ENCODE peak calls at places on chromosome 3, in six cellular contexts. Z is glutamatergic neuron, S is breast epithelium, X is astrocyte of the spinal cord, I is upper lobe of right lung, W is endodermal cell. C is an unnamed sample.

GRCh38 chr3:72318504-72319201 is 529.6 kb downstream of the SHQ1 start:
- DNase-seq in Z (no peak), X (peak; percentile 53), W (no peak), I (no peak), S (peak; percentile 66), C (peak; percentile 32)

GRCh38 chr3:171457263-171458055 is 2.7 kb downstream of the TNIK start:
- DNase-seq in I (no peak), X (no peak), S (no peak), Z (no peak), W (peak; percentile 62), C (no peak)

GRCh38 chr3:11140054-11140712 is 14.1 kb upstream of the HRH1 start:
- DNase-seq in S (no peak), Z (no peak), W (no peak), I (no peak), X (peak; percentile 69), C (no peak)

GRCh38 chr3:117611242-117611641 is 901.7 kb downstream of the TUSC7 start:
- DNase-seq in X (no peak), Z (no peak), I (no peak), S (no peak), W (no peak), C (no peak)

GRCh38 chr3:174218011-174218410 is 641.1 kb upstream of the NAALADL2 start:
- DNase-seq in W (no peak), S (no peak), Z (no peak), X (peak; percentile 49), I (no peak), C (no peak)

GRCh38 chr3:12438318-12438717 is 46.0 kb upstream of the TSEN2 start:
- DNase-seq in I (no peak), S (no peak), W (peak; percentile 28), Z (no peak), X (no peak), C (no peak)

GRCh38 chr3:48845170-48845569 is 2.5 kb downstream of the PRKAR2A start:
- DNase-seq in W (no peak), Z (no peak), X (no peak), I (no peak), S (no peak), C (no peak)

GRCh38 chr3:25592510-25592968 is 72.2 kb downstream of the TOP2B start:
- DNase-seq in S (no peak), Z (no peak), W (peak; percentile 75), I (no peak), X (peak; percentile 85), C (peak; percentile 90)

GRCh38 chr3:101940521-101940992 is 91.2 kb downstream of the NFKBIZ start:
- DNase-seq in S (no peak), Z (peak; percentile 29), W (peak; percentile 59), I (peak; percentile 71), X (peak; percentile 98), C (peak; percentile 99)

GRCh38 chr3:60053518-60054265 is 1003.9 kb upstream of the CFAP20DC start:
- DNase-seq in X (peak; percentile 37), I (no peak), S (no peak), W (no peak), Z (no peak), C (peak; percentile 63)

GRCh38 chr3:98482717-98483482 is 14.6 kb upstream of the OR5K2 start:
- DNase-seq in W (no peak), X (no peak), S (no peak), Z (no peak), I (no peak), C (no peak)

GRCh38 chr3:184311633-184312032 is 2.8 kb upstream of the EIF4G1 start:
- DNase-seq in X (no peak), W (no peak), S (no peak), Z (no peak), I (no peak), C (no peak)

GRCh38 chr3:59908700-59909099 is 858.9 kb upstream of the CFAP20DC start:
- DNase-seq in Z (no peak), I (no peak), W (no peak), S (no peak), X (peak; percentile 1), C (no peak)

GRCh38 chr3:172520332-172520831 is 2.8 kb downstream of the TNFSF10 start:
- DNase-seq in W (no peak), I (no peak), Z (no peak), X (peak; percentile 92), S (no peak), C (peak; percentile 32)

GRCh38 chr3:20043398-20043797 is 3.2 kb downstream of the KAT2B start:
- DNase-seq in I (peak; percentile 86), X (no peak), W (no peak), Z (no peak), S (peak; percentile 75), C (peak; percentile 17)

GRCh38 chr3:71987089-71987735 is 202.3 kb upstream of the PROK2 start:
- DNase-seq in X (peak; percentile 18), S (no peak), Z (no peak), W (peak; percentile 70), I (no peak), C (peak; percentile 9)

GRCh38 chr3:178536271-178537079 is at the start of gene KCNMB2:
- DNase-seq in Z (peak; percentile 13), I (no peak), S (no peak), X (peak; percentile 24), W (peak; percentile 60), C (peak; percentile 11)

GRCh38 chr3:157436583-157437300 is at the start of gene PTX3:
- DNase-seq in Z (no peak), S (no peak), I (peak; percentile 70), X (peak; percentile 90), W (peak; percentile 57), C (peak; percentile 84)

GRCh38 chr3:159855599-159856495 is 132.8 kb upstream of the IL12A start:
- DNase-seq in S (no peak), W (no peak), I (no peak), X (no peak), Z (no peak), C (no peak)

GRCh38 chr3:72155391-72156064 is 370.6 kb upstream of the PROK2 start:
- DNase-seq in W (no peak), I (no peak), Z (no peak), X (peak; percentile 93), S (no peak), C (peak; percentile 94)

GRCh38 chr3:195100903-195101591 is 169.9 kb downstream of the XXYLT1 start:
- DNase-seq in W (no peak), X (no peak), S (no peak), Z (peak; percentile 13), I (peak; percentile 82), C (no peak)

GRCh38 chr3:186589115-186589514 is 18.6 kb downstream of the DNAJB11 start:
- DNase-seq in Z (no peak), S (no peak), W (no peak), I (no peak), X (no peak), C (no peak)
- TF ChIP-seq CTCF in Z (no peak), S (no peak), W (peak; percentile 73), I (no peak), X (peak; percentile 36), C (peak; percentile 55)

DNA sequence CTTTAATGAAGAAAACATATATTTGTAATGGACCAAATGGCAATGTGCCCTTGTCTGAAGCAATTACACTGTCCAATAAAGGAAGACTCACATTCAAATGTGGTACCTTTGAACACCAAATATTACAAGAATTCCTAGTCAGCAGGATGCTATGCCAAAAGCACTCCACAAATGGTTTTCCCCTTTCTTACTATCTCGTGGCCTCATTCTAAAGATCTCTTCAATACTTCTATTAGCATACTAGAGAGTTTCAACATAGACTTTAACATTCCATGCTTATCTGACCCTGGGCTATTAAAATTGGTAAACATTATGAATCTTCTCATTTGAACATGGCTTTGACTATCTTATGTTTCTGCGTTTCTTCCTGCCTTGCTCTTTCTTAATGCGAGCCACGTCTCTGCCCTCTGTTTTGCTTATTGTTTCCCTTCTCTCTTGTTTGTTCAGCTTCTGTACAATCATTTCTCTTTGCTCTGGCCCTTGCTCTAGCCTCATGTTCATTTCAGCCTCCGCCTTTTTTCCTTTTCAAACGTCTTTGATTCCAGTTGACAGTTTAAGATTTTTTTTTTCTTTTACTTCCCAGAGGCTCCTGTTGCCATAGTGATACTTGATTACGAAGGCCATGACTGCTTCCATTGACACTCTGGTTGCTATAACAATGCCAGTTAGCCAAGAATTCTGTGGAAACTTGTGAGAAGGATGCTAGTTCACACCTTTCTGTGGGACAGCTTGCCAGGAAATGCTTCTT is 49.5 kb upstream of the SLC9A9 start:
- DNase-seq in W (peak; percentile 53), I (no peak), X (peak; percentile 54), Z (no peak), S (no peak), C (peak; percentile 54)
- TF ChIP-seq CTCF in W (no peak), I (no peak), X (no peak), Z (no peak), S (no peak), C (no peak)

GRCh38 chr3:162034368-162034767 is 537.8 kb downstream of the OTOL1 start:
- DNase-seq in W (no peak), Z (no peak), I (no peak), X (peak; percentile 65), S (no peak), C (peak; percentile 58)
- TF ChIP-seq CTCF in W (no peak), Z (no peak), I (no peak), X (no peak), S (no peak), C (no peak)

DNA sequence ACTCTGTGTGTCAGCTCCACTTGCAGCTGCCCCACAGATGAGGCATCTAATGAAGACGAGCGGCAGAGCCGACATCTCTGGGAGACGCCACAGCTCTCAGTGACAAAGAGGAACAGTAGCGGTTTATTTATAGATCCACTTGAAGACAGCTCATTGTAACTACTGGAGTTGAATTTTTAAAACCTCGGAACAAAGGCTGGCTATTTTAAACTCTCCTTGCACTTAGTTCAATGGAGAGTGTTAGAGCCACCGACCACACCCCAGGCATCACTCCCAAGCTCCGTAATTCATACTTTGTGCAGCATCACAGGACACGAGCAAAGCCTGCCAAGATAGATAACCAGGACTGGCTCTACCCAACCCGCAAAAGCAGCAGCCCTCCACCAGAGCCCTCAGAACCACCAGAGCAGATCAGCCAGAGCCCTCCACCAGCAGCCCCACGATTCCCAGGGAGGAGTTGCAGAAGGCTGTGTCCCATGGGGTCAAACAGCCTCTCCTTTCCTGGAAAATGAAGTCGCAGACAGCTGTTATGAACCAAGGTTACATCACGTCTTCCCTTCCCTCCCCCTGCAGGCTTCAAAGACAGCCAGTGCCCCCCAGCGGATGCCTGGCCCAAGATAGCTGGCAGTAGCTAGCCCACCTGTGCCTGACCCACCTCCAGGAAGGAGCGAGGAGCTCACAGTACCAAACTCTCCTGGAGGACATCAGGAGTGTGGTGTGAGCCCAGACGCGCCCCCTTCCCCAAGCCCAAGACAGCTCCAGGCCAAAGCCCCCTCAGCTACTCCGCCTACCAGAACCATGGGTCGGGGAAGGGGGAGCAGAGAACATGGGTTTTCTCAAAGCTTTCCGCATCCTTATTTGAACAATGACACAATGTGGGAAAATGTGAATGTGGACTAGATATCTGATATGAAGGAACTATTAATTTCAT is 45.7 kb downstream of the POC1A start:
- DNase-seq in W (peak; percentile 61), Z (no peak), X (no peak), I (no peak), S (no peak), C (no peak)
- TF ChIP-seq CTCF in W (peak; percentile 25), Z (no peak), X (peak; percentile 29), I (peak; percentile 20), S (no peak), C (peak; percentile 50)

GRCh38 chr3:50256978-50257890 is 11.7 kb upstream of the SEMA3B start:
- DNase-seq in Z (peak; percentile 75), W (peak; percentile 92), S (no peak), I (no peak), X (peak; percentile 50), C (no peak)
- TF ChIP-seq CTCF in Z (peak; percentile 57), W (peak; percentile 92), S (no peak), I (peak; percentile 54), X (peak; percentile 70), C (peak; percentile 79)

DNA sequence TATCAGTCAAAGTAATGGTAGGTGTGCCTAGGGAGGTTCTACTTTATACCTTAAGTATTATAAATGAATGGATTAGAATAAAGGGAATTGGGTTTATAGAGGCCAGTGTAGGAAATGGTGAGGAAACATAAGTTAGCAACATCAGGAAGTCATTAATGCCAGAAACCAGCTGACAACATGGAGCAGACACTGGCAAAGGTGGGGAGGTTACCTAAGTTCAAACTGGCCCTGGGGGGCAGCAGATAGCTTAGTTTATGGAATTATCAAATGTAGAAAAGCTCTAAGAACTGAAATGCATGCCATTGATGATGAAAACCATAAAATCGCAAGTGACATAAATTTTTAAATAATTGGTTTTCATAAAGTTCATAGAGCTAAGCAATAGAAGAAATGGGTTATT is 498.6 kb downstream of the NAALADL2 start:
- DNase-seq in S (no peak), Z (no peak), W (no peak), I (no peak), X (no peak), C (no peak)
- TF ChIP-seq CTCF in S (no peak), Z (no peak), W (peak; percentile 14), I (no peak), X (no peak), C (no peak)

C was measured in brain microvascular endothelial cell.